ENCODE peak calls at places on chromosome 22, in nine cellular contexts. A is CD4-positive, alpha-beta memory T cell; J is tibial nerve; E is colonic mucosa; S is endothelial cell of umbilical vein; Q is cardiac muscle cell; X is A673; O is SK-N-SH; Z is kidney. M is an unnamed sample. For H3K9me3 and H3K4me1, the result is how much of the 10 kb centered on the place peaks cover.

GRCh38 chr22:24201681-24202590 is 20.6 kb downstream of the SUSD2 start:
- DNase-seq in A (no peak), J (no peak), E (no peak), S (no peak), Q (no peak), X (no peak), O (no peak), Z (peak), M (no peak)

GRCh38 chr22:16975155-16975885 is 32.7 kb downstream of the GAB4 start:
- DNase-seq in A (no peak), J (no peak), E (no peak), S (no peak), Q (no peak), X (no peak), O (no peak), Z (no peak), M (no peak)

GRCh38 chr22:46068908-46069481 is 81.3 kb upstream of the PPARA start:
- DNase-seq in A (no peak), J (no peak), E (no peak), S (no peak), Q (no peak), X (peak), O (no peak), Z (peak), M (peak)

GRCh38 chr22:30262917-30263741 is 3.5 kb downstream of the OSM start:
- DNase-seq in A (peak), J (peak), E (peak), S (peak), Q (peak), X (peak), O (peak), Z (peak), M (peak)

GRCh38 chr22:46074771-46075551 is 75.4 kb upstream of the PPARA start:
- DNase-seq in A (no peak), J (no peak), E (no peak), S (no peak), Q (no peak), X (peak), O (no peak), Z (peak), M (peak)

GRCh38 chr22:39309881-39310714 is 9.3 kb downstream of the RPL3 start:
- DNase-seq in A (no peak), J (no peak), E (no peak), S (no peak), Q (no peak), X (peak), O (no peak), Z (no peak), M (no peak)

GRCh38 chr22:44668190-44668885 is 33.7 kb upstream of the PRR5 start:
- DNase-seq in A (peak), J (no peak), E (no peak), S (no peak), Q (peak), X (no peak), O (peak), Z (peak), M (no peak)

GRCh38 chr22:45010532-45010900 is 711 bp upstream of the PHF21B start:
- DNase-seq in A (no peak), J (no peak), E (no peak), S (no peak), Q (no peak), X (no peak), O (peak), Z (peak), M (no peak)

GRCh38 chr22:30116362-30117117 is 36.3 kb downstream of the HORMAD2 start:
- DNase-seq in A (no peak), J (no peak), E (no peak), S (no peak), Q (no peak), X (no peak), O (no peak), Z (no peak), M (no peak)

GRCh38 chr22:44676441-44677298 is 25.3 kb upstream of the PRR5 start:
- DNase-seq in A (no peak), J (no peak), E (peak), S (no peak), Q (peak), X (no peak), O (peak), Z (peak), M (no peak)

GRCh38 chr22:19789406-19789805 is 28.8 kb downstream of the TBX1 start:
- DNase-seq in A (no peak), J (no peak), E (no peak), S (no peak), Q (no peak), X (no peak), O (no peak), Z (peak), M (no peak)

DNA sequence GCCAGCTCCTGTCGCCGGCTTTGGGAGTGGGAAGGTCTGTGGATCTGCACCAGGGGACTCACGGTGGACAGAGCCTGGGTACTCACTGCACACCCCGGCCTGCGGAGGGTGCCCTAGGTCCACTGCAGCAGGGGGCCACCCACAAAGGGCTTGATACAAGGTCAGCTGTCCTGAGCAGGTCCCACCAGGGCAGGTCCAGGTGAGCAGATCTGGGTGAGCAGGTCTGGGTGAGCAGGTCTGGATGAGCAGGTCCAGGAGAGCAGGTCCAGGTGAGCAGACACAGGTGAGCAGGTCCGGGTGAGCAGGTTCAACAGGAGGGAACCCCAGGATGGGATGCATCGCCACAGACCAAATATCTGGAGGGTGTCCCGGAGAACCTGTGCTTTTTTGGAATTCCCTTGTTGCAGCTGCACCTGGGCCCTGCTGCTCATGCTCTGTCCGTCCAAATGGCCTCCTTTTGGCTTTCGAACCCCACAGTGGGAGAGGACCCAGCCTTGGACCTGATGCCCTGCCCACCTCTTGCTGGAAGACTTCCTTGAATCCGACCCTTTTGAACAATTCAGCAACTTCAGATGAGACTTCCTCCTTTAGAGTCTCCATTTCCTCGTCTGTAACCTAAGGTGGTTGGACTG is 485.3 kb downstream of the TBC1D22A start:
- DNase-seq in A (no peak), J (no peak), E (no peak), S (no peak), Q (no peak), X (no peak), O (no peak), Z (no peak), M (no peak)
- H3K9me3 ChIP-seq in A (under half), J (under half), E (under half), S (under half), Q (under half), X (under half), O (under half), Z (under half), M (under half)

GRCh38 chr22:37747715-37748100 is 50.9 kb downstream of the TRIOBP start:
- DNase-seq in A (no peak), J (no peak), E (no peak), S (peak), Q (no peak), X (no peak), O (no peak), Z (no peak), M (no peak)

GRCh38 chr22:37746366-37747089 is 49.7 kb downstream of the TRIOBP start:
- DNase-seq in A (no peak), J (no peak), E (peak), S (peak), Q (peak), X (no peak), O (peak), Z (no peak), M (peak)

GRCh38 chr22:37748659-37749058 is 51.8 kb downstream of the TRIOBP start:
- DNase-seq in A (no peak), J (no peak), E (no peak), S (no peak), Q (no peak), X (no peak), O (no peak), Z (no peak), M (no peak)

GRCh38 chr22:37745548-37746365 is 48.9 kb downstream of the TRIOBP start:
- DNase-seq in A (peak), J (peak), E (peak), S (peak), Q (peak), X (peak), O (peak), Z (peak), M (peak)

DNA sequence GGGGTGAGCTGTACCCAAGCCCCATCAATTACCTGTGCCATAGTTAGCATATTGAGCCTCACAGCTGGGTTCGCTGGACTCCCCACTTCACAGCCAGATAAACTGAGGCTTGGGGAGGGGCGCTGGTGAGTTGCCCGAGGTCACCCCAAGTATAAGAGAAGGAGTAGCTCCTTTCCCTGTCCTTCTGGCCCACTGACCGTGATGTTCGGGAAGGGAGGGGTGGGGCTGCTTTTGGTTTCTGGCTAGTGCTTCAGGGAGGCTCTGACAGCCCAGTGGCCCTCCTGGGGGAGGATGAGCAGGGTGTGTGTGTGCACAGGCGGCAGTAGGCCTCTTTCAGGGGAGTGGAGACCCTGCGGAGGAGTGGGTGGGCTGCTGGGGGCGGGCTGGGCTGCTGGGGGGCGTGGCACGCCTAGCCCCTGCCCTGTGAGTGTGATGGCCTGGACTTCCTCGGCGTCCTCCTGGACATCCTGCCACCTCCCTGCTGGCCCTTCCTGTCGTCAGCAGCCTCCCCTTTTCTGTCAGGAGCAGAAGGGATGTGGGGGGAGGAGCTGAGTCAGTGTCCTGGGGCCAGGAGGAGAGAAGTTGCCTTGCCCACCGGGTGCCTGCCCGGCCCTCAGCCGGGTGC is 50.4 kb downstream of the TRIOBP start:
- DNase-seq in A (no peak), J (peak), E (peak), S (peak), Q (no peak), X (no peak), O (peak), Z (no peak), M (peak)
- H3K4me1 ChIP-seq in A (under half), J (half or more), E (under half), S (half or more), Q (under half), X (under half), O (under half), Z (under half), M (half or more)

DNA sequence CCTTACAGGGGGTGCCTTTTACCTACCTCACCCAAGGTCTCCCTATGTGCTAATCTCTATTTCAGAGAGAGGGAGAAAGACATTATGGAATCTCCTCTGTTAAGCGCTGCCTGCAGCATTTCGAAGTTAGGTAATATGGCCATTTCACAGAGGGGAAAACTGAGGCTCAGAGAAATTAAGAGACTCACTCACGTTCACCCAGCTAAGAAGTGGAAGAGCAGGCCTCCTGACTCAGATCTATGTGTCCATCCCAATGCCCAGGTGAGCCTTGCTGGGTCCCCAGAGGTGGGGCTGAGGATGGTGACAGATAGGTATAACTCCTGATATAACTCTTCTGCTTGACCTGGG is 147.0 kb downstream of the FBXO7 start:
- DNase-seq in A (no peak), J (no peak), E (no peak), S (no peak), Q (no peak), X (no peak), O (no peak), Z (no peak), M (no peak)
- H3K27ac ChIP-seq in A (no peak), J (peak), E (no peak), S (no peak), Q (peak), X (no peak), O (no peak), Z (peak), M (peak)

DNA sequence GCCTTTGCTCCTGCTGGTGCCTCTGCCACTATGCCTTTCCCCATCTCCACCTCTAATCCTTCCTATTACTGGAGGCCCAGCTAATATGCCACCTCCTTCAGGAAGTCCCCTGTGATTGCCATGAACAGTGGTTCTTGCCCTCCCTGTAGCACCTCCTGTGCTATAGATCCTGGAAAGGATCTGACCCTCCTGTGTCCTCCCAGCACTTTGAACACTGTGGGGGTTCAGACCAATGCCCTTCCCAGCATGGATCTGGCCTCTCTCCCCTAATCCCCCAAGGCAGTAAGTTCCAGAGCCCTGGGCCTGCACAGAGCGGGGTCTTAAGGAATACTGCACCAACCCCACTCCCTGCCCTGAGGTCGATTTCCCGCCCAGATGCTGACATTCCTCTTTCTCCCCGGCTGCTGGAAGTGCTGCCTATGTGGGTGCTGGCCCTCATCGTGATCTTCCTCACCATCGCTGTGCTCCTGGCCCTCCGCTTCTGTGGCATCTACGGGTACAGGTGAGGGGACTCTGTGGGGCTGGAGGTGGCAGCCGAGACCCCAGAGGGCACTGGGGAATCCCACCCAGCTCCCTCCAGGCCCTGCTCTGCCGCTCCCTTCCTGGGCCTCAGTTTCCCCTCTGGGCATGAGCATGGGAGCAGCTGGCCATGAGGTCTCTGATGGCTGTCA is 21.6 kb downstream of the CSF2RB start:
- DNase-seq in A (no peak), J (no peak), E (no peak), S (no peak), Q (no peak), X (no peak), O (no peak), Z (no peak), M (no peak)
- H3K9me3 ChIP-seq in A (under half), J (under half), E (under half), S (under half), Q (under half), X (under half), O (under half), Z (under half), M (under half)

DNA sequence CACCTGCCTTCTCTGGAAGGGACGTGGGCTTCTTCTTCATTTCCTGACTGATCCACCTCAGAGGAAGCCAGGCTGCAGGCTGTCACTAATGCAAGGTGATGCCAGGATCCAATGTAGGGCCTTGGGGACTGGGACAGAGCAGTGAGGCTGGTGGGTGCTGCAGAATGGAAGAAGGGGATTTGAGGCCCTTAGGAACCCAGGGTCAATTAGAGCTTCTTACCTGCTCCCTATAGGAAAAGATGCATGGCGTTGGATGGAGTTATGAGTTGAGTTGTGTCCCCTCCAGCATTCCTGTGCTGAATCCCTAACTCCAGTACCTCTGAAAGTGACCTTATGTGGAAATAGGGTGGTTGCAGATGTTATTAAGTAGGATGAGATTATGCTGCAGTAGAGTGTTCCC is 190.4 kb downstream of the MIAT start:
- DNase-seq in A (no peak), J (no peak), E (no peak), S (no peak), Q (no peak), X (no peak), O (no peak), Z (no peak), M (no peak)
- H3K4me1 ChIP-seq in A (under half), J (under half), E (under half), S (under half), Q (under half), X (under half), O (under half), Z (under half), M (under half)

GRCh38 chr22:35071784-35072183 is 5.8 kb downstream of the ISX start:
- DNase-seq in A (no peak), J (no peak), E (peak), S (no peak), Q (no peak), X (no peak), O (no peak), Z (no peak), M (no peak)
- H3K27ac ChIP-seq in A (no peak), J (no peak), E (no peak), S (no peak), Q (no peak), X (no peak), O (no peak), Z (no peak), M (no peak)